ENCODE peak calls at places on chromosomes 13 and 19, in six cellular contexts. I is aorta, P is Calu3, L is COR-L47, Y is ACHN, C is left colon. R is an unnamed sample.
A peak's percentile ranks its signal among the peaks of the same experiment; 100 is the strongest.

GRCh38 chr19:6465006-6465405 is 935 bp downstream of the CRB3 start:
- DNase-seq in Y (peak; percentile 30), I (no peak), C (no peak), L (no peak), P (no peak), R (no peak)

GRCh38 chr13:48185018-48185417 is 48.0 kb upstream of the ITM2B start:
- DNase-seq in L (no peak), P (no peak), I (no peak), Y (no peak), C (no peak), R (no peak)

GRCh38 chr13:51229731-51230130 is 7.5 kb downstream of the FAM124A start:
- DNase-seq in P (no peak), Y (no peak), C (no peak), I (no peak), L (no peak), R (no peak)

GRCh38 chr13:85462792-85463425 is 336.3 kb downstream of the SLITRK6 start:
- DNase-seq in P (no peak), I (no peak), L (no peak), Y (no peak), C (no peak), R (no peak)

GRCh38 chr13:44399045-44399444 is 25.4 kb downstream of the SERP2 start:
- DNase-seq in L (peak; percentile 79), C (no peak), P (no peak), Y (no peak), I (no peak), R (no peak)

GRCh38 chr19:28883241-28883693 is 329.7 kb downstream of the UQCRFS1 start:
- DNase-seq in C (no peak), I (no peak), P (no peak), L (no peak), Y (no peak), R (no peak)

GRCh38 chr13:27960362-27961226 is 8.5 kb downstream of the CDX2 start:
- DNase-seq in I (no peak), P (peak; percentile 80), C (peak; percentile 83), L (peak; percentile 54), Y (peak; percentile 77), R (peak; percentile 73)

GRCh38 chr19:29672933-29673336 is 7.7 kb downstream of the PLEKHF1 start:
- DNase-seq in P (no peak), Y (no peak), L (no peak), I (no peak), C (no peak), R (peak; percentile 75)

GRCh38 chr19:35229601-35230000 is 1.1 kb upstream of the FAM187B start:
- DNase-seq in Y (no peak), I (no peak), P (no peak), L (no peak), C (no peak), R (no peak)

GRCh38 chr13:113126265-113127150 is 3.9 kb downstream of the F10 start:
- DNase-seq in P (no peak), I (peak; percentile 57), Y (no peak), L (no peak), C (no peak), R (no peak)

GRCh38 chr13:43305416-43305815 is 282.0 kb downstream of the DNAJC15 start:
- DNase-seq in C (no peak), I (no peak), L (no peak), P (no peak), Y (no peak), R (no peak)

GRCh38 chr13:39133781-39134180 is 95.5 kb downstream of the NHLRC3 start:
- DNase-seq in Y (no peak), I (no peak), C (no peak), P (no peak), L (no peak), R (no peak)

GRCh38 chr13:31131470-31131961 is 30.2 kb downstream of the HSPH1 start:
- DNase-seq in P (no peak), Y (no peak), I (no peak), C (no peak), L (no peak), R (no peak)

GRCh38 chr13:99980201-99981114 is 1.1 kb upstream of the ZIC2 start:
- DNase-seq in L (peak; percentile 92), P (peak; percentile 62), I (peak; percentile 90), Y (peak; percentile 81), C (peak; percentile 75), R (peak; percentile 84)

GRCh38 chr19:798415-799075 is 1.3 kb downstream of the PTBP1 start:
- DNase-seq in P (no peak), I (no peak), C (peak; percentile 84), L (no peak), Y (peak; percentile 78), R (no peak)

GRCh38 chr13:44237276-44237767 is 136.3 kb upstream of the SERP2 start:
- DNase-seq in P (no peak), C (no peak), I (no peak), L (no peak), Y (no peak), R (peak; percentile 34)

GRCh38 chr13:20106751-20107150 is 54.1 kb downstream of the GJA3 start:
- DNase-seq in Y (no peak), P (no peak), I (no peak), L (no peak), C (no peak), R (no peak)

GRCh38 chr13:113145496-113145895 is 13.0 kb upstream of the PROZ start:
- DNase-seq in Y (no peak), L (no peak), C (no peak), P (no peak), I (no peak), R (no peak)

GRCh38 chr19:43527860-43528622 is 1.0 kb upstream of the ETHE1 start:
- DNase-seq in C (peak; percentile 51), I (peak; percentile 80), P (no peak), Y (peak; percentile 71), L (no peak), R (no peak)

R was measured in GM13976.